ENCODE peak calls at places on chromosomes 4 and X, in four cellular contexts. Z is HL-60, A is ascending aorta, E is NCI-H1092 treated with DMSO at 0.1 percent for 48 hours. U is an unnamed sample.

GRCh38 chr4:185880571-185880970 is 68.6 kb upstream of the SORBS2 start:
- DNase-seq in Z (no peak), A (no peak), E (peak; percentile 75), U (no peak)

GRCh38 chrX:7582191-7582590 is 260.8 kb upstream of the VCX start:
- DNase-seq in Z (no peak), E (peak; percentile 67), A (no peak), U (no peak)

GRCh38 chrX:103742339-103742738 is 31.6 kb downstream of the TMEM31 start:
- DNase-seq in A (no peak), Z (no peak), E (no peak), U (no peak)

GRCh38 chr4:185165605-185166063 is 22.6 kb downstream of the SLC25A4 start:
- DNase-seq in Z (peak; percentile 40), A (no peak), E (no peak), U (peak; percentile 58)

GRCh38 chr4:32169841-32170240 is 1449.7 kb downstream of the PCDH7 start:
- DNase-seq in Z (no peak), A (no peak), E (no peak), U (no peak)

GRCh38 chr4:94827481-94828110 is 69.8 kb downstream of the BMPR1B start:
- DNase-seq in A (no peak), Z (no peak), E (no peak), U (no peak)

GRCh38 chr4:92497141-92497540 is 193.4 kb downstream of the GRID2 start:
- DNase-seq in E (no peak), A (no peak), Z (no peak), U (no peak)

GRCh38 chrX:31213941-31214340 is 142.1 kb upstream of the FTHL17 start:
- DNase-seq in A (no peak), Z (no peak), E (peak; percentile 14), U (no peak)

GRCh38 chr4:48254381-48255072 is 15.1 kb downstream of the TEC start:
- DNase-seq in E (peak; percentile 96), Z (no peak), A (no peak), U (no peak)

GRCh38 chrX:18973527-18974192 is 10.3 kb downstream of the PHKA2 start:
- DNase-seq in E (peak; percentile 18), Z (no peak), A (no peak), U (no peak)

GRCh38 chrX:95640226-95640625 is 1044.4 kb upstream of the DIAPH2 start:
- DNase-seq in A (no peak), Z (no peak), E (no peak), U (no peak)

GRCh38 chr4:46765465-46765864 is 143.6 kb downstream of the COX7B2 start:
- DNase-seq in E (no peak), A (no peak), Z (no peak), U (no peak)

GRCh38 chrX:19775830-19776498 is 111.4 kb downstream of the SH3KBP1 start:
- DNase-seq in E (no peak), A (no peak), Z (peak; percentile 14), U (no peak)

GRCh38 chr4:887034-887763 is 44.9 kb downstream of the GAK start:
- DNase-seq in E (no peak), A (no peak), Z (no peak), U (no peak)

GRCh38 chrX:22686138-22686541 is 313.6 kb upstream of the DDX53 start:
- DNase-seq in A (no peak), E (peak; percentile 76), Z (no peak), U (no peak)

GRCh38 chr4:6605605-6606004 is 30.6 kb downstream of the MAN2B2 start:
- DNase-seq in Z (no peak), A (no peak), E (no peak), U (no peak)

GRCh38 chr4:114563536-114564315 is 34.9 kb upstream of the UGT8 start:
- DNase-seq in Z (no peak), E (no peak), A (no peak), U (peak; percentile 5)

GRCh38 chr4:2827071-2827873 is 16.4 kb upstream of the ADD1 start:
- DNase-seq in E (no peak), Z (no peak), A (peak; percentile 5), U (no peak)

GRCh38 chrX:29858714-29859113 is 356.6 kb upstream of the MAGEB2 start:
- DNase-seq in Z (no peak), E (no peak), A (no peak), U (no peak)

GRCh38 chrX:133089411-133089810 is 7.5 kb downstream of the USP26 start:
- DNase-seq in E (no peak), Z (no peak), A (no peak), U (no peak)

GRCh38 chrX:54492340-54492739 is 3.7 kb downstream of the FGD1 start:
- DNase-seq in E (no peak), Z (no peak), A (no peak), U (no peak)

GRCh38 chrX:110992611-110993010 is 103.4 kb upstream of the PAK3 start:
- DNase-seq in Z (peak; percentile 16), A (no peak), E (peak; percentile 26), U (no peak)

GRCh38 chr4:158161561-158162354 is 11.1 kb downstream of the GASK1B start:
- DNase-seq in E (no peak), A (no peak), Z (peak; percentile 32), U (no peak)

GRCh38 chr4:36111180-36111579 is 133.1 kb downstream of the ARAP2 start:
- DNase-seq in E (no peak), Z (no peak), A (no peak), U (no peak)

GRCh38 chrX:110965409-110965808 is 130.6 kb upstream of the PAK3 start:
- DNase-seq in A (no peak), Z (no peak), E (peak; percentile 28), U (no peak)

GRCh38 chrX:137428777-137429564 is 137.0 kb upstream of the ZIC3 start:
- DNase-seq in Z (no peak), E (no peak), A (no peak), U (no peak)